ENCODE peak calls at places on chromosome 12, in nine cellular contexts. One of them, this sample, is unnamed.

GRCh38 chr12:1246637-1247036 is 255.6 kb downstream of the ERC1 start:
- DNase-seq in astrocyte of the cerebellum: no peak
- DNase-seq in ELR: no peak
- DNase-seq in uterus: no peak
- DNase-seq in Peyer's patch: no peak
- DNase-seq in glutamatergic neuron: no peak
- DNase-seq in HuH-7.5: no peak
- DNase-seq in iPS-NIHi11: no peak
- DNase-seq in fibroblast of villous mesenchyme: peak
- DNase-seq in this sample: no peak

GRCh38 chr12:113092478-113093408 is 36.2 kb downstream of the DTX1 start:
- DNase-seq in iPS-NIHi11: peak
- DNase-seq in fibroblast of villous mesenchyme: no peak
- DNase-seq in Peyer's patch: peak
- DNase-seq in ELR: no peak
- DNase-seq in glutamatergic neuron: peak
- DNase-seq in astrocyte of the cerebellum: no peak
- DNase-seq in HuH-7.5: no peak
- DNase-seq in uterus: no peak
- DNase-seq in this sample: no peak

GRCh38 chr12:52285172-52285745 is 6.1 kb downstream of the KRT81 start:
- DNase-seq in glutamatergic neuron: no peak
- DNase-seq in fibroblast of villous mesenchyme: peak
- DNase-seq in iPS-NIHi11: no peak
- DNase-seq in astrocyte of the cerebellum: no peak
- DNase-seq in ELR: peak
- DNase-seq in HuH-7.5: no peak
- DNase-seq in Peyer's patch: no peak
- DNase-seq in uterus: no peak
- DNase-seq in this sample: no peak

GRCh38 chr12:104490221-104490620 is 33.5 kb downstream of the CHST11 start:
- DNase-seq in uterus: no peak
- DNase-seq in glutamatergic neuron: no peak
- DNase-seq in iPS-NIHi11: no peak
- DNase-seq in Peyer's patch: no peak
- DNase-seq in fibroblast of villous mesenchyme: no peak
- DNase-seq in HuH-7.5: no peak
- DNase-seq in ELR: no peak
- DNase-seq in astrocyte of the cerebellum: no peak
- DNase-seq in this sample: no peak

GRCh38 chr12:126784328-126784921 is 1482.5 kb upstream of the TMEM132C start:
- DNase-seq in uterus: no peak
- DNase-seq in HuH-7.5: peak
- DNase-seq in fibroblast of villous mesenchyme: peak
- DNase-seq in glutamatergic neuron: peak
- DNase-seq in ELR: peak
- DNase-seq in Peyer's patch: peak
- DNase-seq in astrocyte of the cerebellum: peak
- DNase-seq in iPS-NIHi11: no peak
- DNase-seq in this sample: peak

GRCh38 chr12:70418101-70418500 is 52.0 kb downstream of the KCNMB4 start:
- DNase-seq in Peyer's patch: no peak
- DNase-seq in iPS-NIHi11: no peak
- DNase-seq in uterus: no peak
- DNase-seq in ELR: peak
- DNase-seq in HuH-7.5: no peak
- DNase-seq in fibroblast of villous mesenchyme: peak
- DNase-seq in astrocyte of the cerebellum: no peak
- DNase-seq in glutamatergic neuron: no peak
- DNase-seq in this sample: no peak

GRCh38 chr12:84814664-84815245 is 97.8 kb downstream of the SLC6A15 start:
- DNase-seq in Peyer's patch: no peak
- DNase-seq in ELR: no peak
- DNase-seq in HuH-7.5: no peak
- DNase-seq in astrocyte of the cerebellum: peak
- DNase-seq in iPS-NIHi11: no peak
- DNase-seq in glutamatergic neuron: no peak
- DNase-seq in uterus: no peak
- DNase-seq in fibroblast of villous mesenchyme: no peak
- DNase-seq in this sample: no peak

GRCh38 chr12:51631591-51631990 is 40.6 kb downstream of the SCN8A start:
- DNase-seq in HuH-7.5: no peak
- DNase-seq in fibroblast of villous mesenchyme: peak
- DNase-seq in glutamatergic neuron: no peak
- DNase-seq in uterus: no peak
- DNase-seq in Peyer's patch: no peak
- DNase-seq in iPS-NIHi11: no peak
- DNase-seq in astrocyte of the cerebellum: peak
- DNase-seq in ELR: peak
- DNase-seq in this sample: no peak

GRCh38 chr12:11855993-11856374 is 206.5 kb downstream of the ETV6 start:
- DNase-seq in iPS-NIHi11: no peak
- DNase-seq in uterus: no peak
- DNase-seq in HuH-7.5: no peak
- DNase-seq in fibroblast of villous mesenchyme: no peak
- DNase-seq in astrocyte of the cerebellum: no peak
- DNase-seq in glutamatergic neuron: no peak
- DNase-seq in Peyer's patch: no peak
- DNase-seq in ELR: no peak
- DNase-seq in this sample: no peak

GRCh38 chr12:51386361-51386760 is 4.8 kb downstream of the GALNT6 start:
- DNase-seq in fibroblast of villous mesenchyme: no peak
- DNase-seq in Peyer's patch: no peak
- DNase-seq in uterus: no peak
- DNase-seq in iPS-NIHi11: peak
- DNase-seq in ELR: no peak
- DNase-seq in glutamatergic neuron: no peak
- DNase-seq in astrocyte of the cerebellum: no peak
- DNase-seq in HuH-7.5: no peak
- DNase-seq in this sample: no peak

GRCh38 chr12:94170690-94171594 is 22.6 kb downstream of the PLXNC1 start:
- DNase-seq in astrocyte of the cerebellum: no peak
- DNase-seq in fibroblast of villous mesenchyme: no peak
- DNase-seq in glutamatergic neuron: no peak
- DNase-seq in iPS-NIHi11: no peak
- DNase-seq in HuH-7.5: no peak
- DNase-seq in uterus: no peak
- DNase-seq in Peyer's patch: no peak
- DNase-seq in ELR: no peak
- DNase-seq in this sample: no peak

GRCh38 chr12:58918475-58918874 is 1.8 kb downstream of the LRIG3 start:
- DNase-seq in glutamatergic neuron: no peak
- DNase-seq in ELR: peak
- DNase-seq in HuH-7.5: no peak
- DNase-seq in Peyer's patch: no peak
- DNase-seq in iPS-NIHi11: no peak
- DNase-seq in fibroblast of villous mesenchyme: no peak
- DNase-seq in uterus: no peak
- DNase-seq in astrocyte of the cerebellum: no peak
- DNase-seq in this sample: no peak

GRCh38 chr12:66633676-66634075 is 45.2 kb downstream of the GRIP1 start:
- DNase-seq in fibroblast of villous mesenchyme: no peak
- DNase-seq in iPS-NIHi11: no peak
- DNase-seq in glutamatergic neuron: no peak
- DNase-seq in uterus: no peak
- DNase-seq in HuH-7.5: no peak
- DNase-seq in Peyer's patch: no peak
- DNase-seq in ELR: peak
- DNase-seq in astrocyte of the cerebellum: peak
- DNase-seq in this sample: no peak

GRCh38 chr12:113473942-113474341 is 2.3 kb upstream of the LHX5 start:
- DNase-seq in uterus: no peak
- DNase-seq in glutamatergic neuron: no peak
- DNase-seq in fibroblast of villous mesenchyme: no peak
- DNase-seq in iPS-NIHi11: no peak
- DNase-seq in HuH-7.5: no peak
- DNase-seq in ELR: no peak
- DNase-seq in Peyer's patch: no peak
- DNase-seq in astrocyte of the cerebellum: no peak
- DNase-seq in this sample: peak

GRCh38 chr12:124518051-124518932 is 49.1 kb downstream of the NCOR2 start:
- DNase-seq in glutamatergic neuron: peak
- DNase-seq in Peyer's patch: peak
- DNase-seq in fibroblast of villous mesenchyme: peak
- DNase-seq in HuH-7.5: peak
- DNase-seq in ELR: peak
- DNase-seq in astrocyte of the cerebellum: peak
- DNase-seq in iPS-NIHi11: peak
- DNase-seq in uterus: peak
- DNase-seq in this sample: peak